ENCODE peak calls at places on chromosomes 13 and 19, in eight cellular contexts. E, U, B, K, A, H, T and J are unnamed samples.
A peak's percentile ranks its signal among the peaks of the same experiment; 100 is the strongest.

GRCh38 chr19:16330368-16330801 is 5.8 kb downstream of the KLF2 start:
- DNase-seq in E (peak; percentile 27), U (peak; percentile 78), B (no peak), K (peak; percentile 91), A (no peak), H (peak; percentile 95), T (peak; percentile 95), J (no peak)

GRCh38 chr19:3785938-3786824 is at the start of gene MATK:
- DNase-seq in E (no peak), U (no peak), B (no peak), K (no peak), A (no peak), H (no peak), T (no peak), J (no peak)

GRCh38 chr13:111895896-111896821 is 170.8 kb upstream of the SOX1 start:
- DNase-seq in E (no peak), U (no peak), B (no peak), K (no peak), A (no peak), H (no peak), T (no peak), J (no peak)

GRCh38 chr19:13796301-13797057 is 1.2 kb downstream of the ZSWIM4 start:
- DNase-seq in E (peak; percentile 46), U (peak; percentile 89), B (peak; percentile 80), K (peak; percentile 98), A (no peak), H (peak; percentile 97), T (no peak), J (peak; percentile 86)

GRCh38 chr19:1998712-1999708 is 16.5 kb downstream of the BTBD2 start:
- DNase-seq in E (no peak), U (no peak), B (no peak), K (no peak), A (no peak), H (no peak), T (no peak), J (no peak)

GRCh38 chr13:26425439-26426358 is 131.8 kb upstream of the WASF3 start:
- DNase-seq in E (no peak), U (no peak), B (no peak), K (peak; percentile 15), A (peak; percentile 80), H (no peak), T (no peak), J (no peak)

GRCh38 chr13:112106467-112107141 is 39.7 kb downstream of the SOX1 start:
- DNase-seq in E (peak; percentile 30), U (no peak), B (no peak), K (no peak), A (no peak), H (no peak), T (no peak), J (no peak)

GRCh38 chr19:29941828-29942403 is at the start of gene URI1:
- DNase-seq in E (peak; percentile 90), U (peak; percentile 59), B (no peak), K (peak; percentile 82), A (peak; percentile 90), H (peak; percentile 91), T (peak; percentile 88), J (peak; percentile 38)